ENCODE peak calls at places on chromosomes 6 and 20, in seven cellular contexts. N is NCI-H2081; C is HT-29; M is stimulated activated CD4-positive, alpha-beta T cell treated with anti-CD3 and anti-CD28 coated beads, Interleukin-4, amount 100 ng/mL, for 1 hour; U is mammary epithelial cell; L is fibroblast of pulmonary artery; X is HFF-Myc. I is an unnamed sample.

GRCh38 chr6:44851176-44851575 is 463.7 kb downstream of the CDC5L start:
- DNase-seq in N (no peak), C (no peak), M (no peak), U (peak; percentile 28), L (peak; percentile 65), X (no peak), I (no peak)

GRCh38 chr6:82118150-82118562 is 129.4 kb downstream of the IBTK start:
- DNase-seq in N (no peak), C (no peak), M (no peak), U (no peak), L (peak; percentile 48), X (no peak), I (no peak)

GRCh38 chr6:36042618-36043260 is 15.1 kb downstream of the MAPK14 start:
- DNase-seq in N (no peak), C (no peak), M (no peak), U (no peak), L (no peak), X (no peak), I (no peak)

GRCh38 chr20:11769825-11770224 is 147.9 kb upstream of the BTBD3 start:
- DNase-seq in N (no peak), C (no peak), M (no peak), U (peak; percentile 51), L (no peak), X (no peak), I (no peak)

GRCh38 chr6:5752282-5752681 is 254.4 kb downstream of the NRN1 start:
- DNase-seq in N (peak; percentile 33), C (no peak), M (no peak), U (no peak), L (peak; percentile 57), X (peak; percentile 46), I (peak; percentile 82)

GRCh38 chr6:158312165-158312564 is at the start of gene TULP4:
- DNase-seq in N (no peak), C (no peak), M (no peak), U (no peak), L (no peak), X (no peak), I (no peak)

GRCh38 chr6:27809067-27809938 is 102.9 kb downstream of the OR2B2 start:
- DNase-seq in N (no peak), C (peak; percentile 61), M (no peak), U (no peak), L (no peak), X (no peak), I (no peak)

GRCh38 chr6:22302828-22303227 is 6.0 kb upstream of the PRL start:
- DNase-seq in N (no peak), C (no peak), M (no peak), U (no peak), L (no peak), X (no peak), I (no peak)

GRCh38 chr20:47275548-47275947 is 81.0 kb downstream of the ZMYND8 start:
- DNase-seq in N (no peak), C (no peak), M (no peak), U (no peak), L (no peak), X (no peak), I (no peak)

GRCh38 chr20:4040283-4041179 is 25.2 kb upstream of the RNF24 start:
- DNase-seq in N (no peak), C (peak; percentile 73), M (no peak), U (peak; percentile 34), L (peak; percentile 44), X (no peak), I (no peak)

GRCh38 chr20:64055893-64056638 is 6.6 kb upstream of the SOX18 start:
- DNase-seq in N (peak; percentile 23), C (no peak), M (no peak), U (no peak), L (peak; percentile 77), X (no peak), I (peak; percentile 64)

GRCh38 chr20:15122613-15123012 is 785.2 kb upstream of the FLRT3 start:
- DNase-seq in N (no peak), C (no peak), M (no peak), U (no peak), L (no peak), X (no peak), I (no peak)

GRCh38 chr20:43537921-43538854 is 20.6 kb upstream of the SGK2 start:
- DNase-seq in N (peak; percentile 39), C (peak; percentile 96), M (peak; percentile 58), U (peak; percentile 39), L (peak; percentile 75), X (peak; percentile 22), I (peak; percentile 63)

GRCh38 chr6:7933794-7934193 is 23.2 kb upstream of the TXNDC5 start:
- DNase-seq in N (no peak), C (no peak), M (no peak), U (no peak), L (no peak), X (no peak), I (no peak)

GRCh38 chr6:39227476-39227875 is 1.8 kb downstream of the KCNK5 start:
- DNase-seq in N (no peak), C (no peak), M (no peak), U (no peak), L (no peak), X (no peak), I (no peak)

GRCh38 chr20:47500554-47500953 is 1.1 kb upstream of the NCOA3 start:
- DNase-seq in N (no peak), C (no peak), M (no peak), U (no peak), L (no peak), X (no peak), I (no peak)

GRCh38 chr6:30727920-30728605 is 7.9 kb downstream of the TUBB start:
- DNase-seq in N (no peak), C (no peak), M (no peak), U (no peak), L (peak; percentile 68), X (no peak), I (peak; percentile 46)

GRCh38 chr6:80932364-80932763 is 820.1 kb downstream of the TENT5A start:
- DNase-seq in N (no peak), C (no peak), M (no peak), U (no peak), L (peak; percentile 34), X (peak; percentile 41), I (no peak)

GRCh38 chr6:11207199-11207968 is 25.1 kb downstream of the NEDD9 start:
- DNase-seq in N (no peak), C (peak; percentile 92), M (no peak), U (peak; percentile 99), L (peak; percentile 100), X (peak; percentile 90), I (peak; percentile 98)

GRCh38 chr6:81984599-81984998 is 232.1 kb upstream of the TENT5A start:
- DNase-seq in N (no peak), C (no peak), M (no peak), U (no peak), L (no peak), X (no peak), I (no peak)

GRCh38 chr6:36852481-36853147 is 13.4 kb upstream of the CPNE5 start:
- DNase-seq in N (no peak), C (no peak), M (no peak), U (peak; percentile 61), L (peak; percentile 83), X (peak; percentile 58), I (peak; percentile 81)

GRCh38 chr6:67129780-67130179 is 1422.8 kb upstream of the EYS start:
- DNase-seq in N (no peak), C (no peak), M (no peak), U (no peak), L (peak; percentile 6), X (no peak), I (no peak)

GRCh38 chr20:34582911-34583310 is 24.4 kb downstream of the MAP1LC3A start:
- DNase-seq in N (no peak), C (no peak), M (no peak), U (no peak), L (no peak), X (no peak), I (no peak)

GRCh38 chr6:90025418-90026089 is 131.3 kb downstream of the GJA10 start:
- DNase-seq in N (no peak), C (no peak), M (peak; percentile 38), U (peak; percentile 86), L (peak; percentile 72), X (peak; percentile 90), I (no peak)

GRCh38 chr20:34334654-34335407 is 28.2 kb upstream of the ITCH start:
- DNase-seq in N (no peak), C (no peak), M (no peak), U (peak; percentile 66), L (no peak), X (no peak), I (peak; percentile 26)

GRCh38 chr6:105322499-105323231 is 80.2 kb downstream of the PREP start:
- DNase-seq in N (peak; percentile 87), C (no peak), M (no peak), U (peak; percentile 54), L (no peak), X (no peak), I (no peak)